ENCODE peak calls at places on chromosomes 1 and 21, in ten cellular contexts. W is IMR-90; D is thoracic aorta; I is fibroblast of villous mesenchyme; G is activated naive CD4-positive, alpha-beta T cell; O is EL; P is activated T-helper 2 cell treated with anti-CD3 and anti-CD28 coated beads, Interferon-gamma antibody, Interleukin-2, Interleukin-4, amounts not matched to agents 10 μg/mL and 5 μg/mL and 100 μg/mL, durations not matched to agents 14 hours and 24 hours and 36 hours; H is activated T-helper 1 cell treated with anti-CD3 and anti-CD28 coated beads, Interleukin-12 subunit alpha, Interleukin-12 subunit beta, Interleukin-2, Interleukin-4 antibody, amounts not matched to agents 30 ng/mL and 10 ng/mL and 1 ng/mL, durations not matched to agents 14 hours and 24 hours and 36 hours; R is left lung; N is left ventricle myocardium inferior. F is an unnamed sample.

GRCh38 chr1:224106568-224107281 is 7.2 kb upstream of the FBXO28 start:
- DNase-seq in W (peak), D (no peak), I (peak), G (no peak), O (peak), P (no peak), H (no peak), R (no peak), N (no peak), F (peak)

GRCh38 chr1:237431448-237431847 is 389.5 kb downstream of the RYR2 start:
- DNase-seq in W (no peak), D (no peak), I (no peak), G (no peak), O (no peak), P (no peak), H (no peak), R (no peak), N (no peak), F (no peak)

GRCh38 chr1:22330092-22330762 is 121.4 kb upstream of the ZBTB40 start:
- DNase-seq in W (no peak), D (no peak), I (no peak), G (no peak), O (no peak), P (no peak), H (no peak), R (no peak), N (no peak), F (no peak)

GRCh38 chr1:184465489-184466146 is 78.8 kb downstream of the C1orf21 start:
- DNase-seq in W (no peak), D (no peak), I (peak), G (no peak), O (peak), P (no peak), H (no peak), R (peak), N (no peak), F (no peak)

GRCh38 chr1:111474106-111474505 is 322 bp downstream of the C1orf162 start:
- DNase-seq in W (no peak), D (no peak), I (no peak), G (no peak), O (no peak), P (no peak), H (no peak), R (no peak), N (no peak), F (no peak)

GRCh38 chr1:98749152-98749756 is 87.7 kb downstream of the SNX7 start:
- DNase-seq in W (peak), D (no peak), I (peak), G (no peak), O (peak), P (no peak), H (no peak), R (no peak), N (no peak), F (no peak)

GRCh38 chr1:192610114-192610958 is 25.6 kb upstream of the RGS13 start:
- DNase-seq in W (peak), D (no peak), I (peak), G (no peak), O (peak), P (no peak), H (no peak), R (no peak), N (no peak), F (no peak)

GRCh38 chr1:111219466-111220286 is 7.8 kb upstream of the CHI3L2 start:
- DNase-seq in W (no peak), D (no peak), I (no peak), G (no peak), O (no peak), P (no peak), H (no peak), R (no peak), N (no peak), F (no peak)

GRCh38 chr1:156704930-156705320 is 458 bp downstream of the CRABP2 start:
- DNase-seq in W (peak), D (peak), I (peak), G (no peak), O (peak), P (no peak), H (no peak), R (no peak), N (peak), F (no peak)

GRCh38 chr1:52423771-52424170 is 19.4 kb downstream of the PRPF38A start:
- DNase-seq in W (no peak), D (no peak), I (no peak), G (peak), O (no peak), P (peak), H (peak), R (no peak), N (no peak), F (no peak)

GRCh38 chr21:44890961-44891541 is 17.6 kb upstream of the PTTG1IP start:
- DNase-seq in W (no peak), D (no peak), I (no peak), G (no peak), O (no peak), P (no peak), H (no peak), R (peak), N (no peak), F (no peak)

GRCh38 chr1:53303175-53303574 is 24.7 kb downstream of the LRP8 start:
- DNase-seq in W (no peak), D (no peak), I (no peak), G (no peak), O (no peak), P (no peak), H (no peak), R (no peak), N (no peak), F (no peak)

GRCh38 chr1:199784127-199784526 is 243.4 kb upstream of the NR5A2 start:
- DNase-seq in W (peak), D (no peak), I (peak), G (no peak), O (peak), P (no peak), H (no peak), R (no peak), N (no peak), F (no peak)

GRCh38 chr1:40161888-40162397 is 756 bp downstream of the RLF start:
- DNase-seq in W (peak), D (no peak), I (no peak), G (no peak), O (no peak), P (no peak), H (no peak), R (no peak), N (no peak), F (no peak)

GRCh38 chr21:45403825-45404725 is 890 bp upstream of the COL18A1 start:
- DNase-seq in W (peak), D (peak), I (peak), G (no peak), O (peak), P (no peak), H (no peak), R (peak), N (peak), F (peak)

GRCh38 chr21:37800496-37801061 is 115.7 kb downstream of the KCNJ6 start:
- DNase-seq in W (peak), D (no peak), I (peak), G (no peak), O (no peak), P (no peak), H (no peak), R (no peak), N (no peak), F (no peak)

GRCh38 chr1:24641646-24642151 is 1.4 kb upstream of the SRRM1 start:
- DNase-seq in W (peak), D (no peak), I (peak), G (peak), O (peak), P (no peak), H (no peak), R (peak), N (peak), F (no peak)

GRCh38 chr1:5271264-5271663 is 616.9 kb downstream of the AJAP1 start:
- DNase-seq in W (no peak), D (no peak), I (no peak), G (no peak), O (no peak), P (no peak), H (no peak), R (no peak), N (no peak), F (no peak)

GRCh38 chr21:32256226-32256625 is 22.6 kb downstream of the MIS18A start:
- DNase-seq in W (no peak), D (no peak), I (no peak), G (no peak), O (no peak), P (no peak), H (no peak), R (no peak), N (no peak), F (no peak)

GRCh38 chr1:214506972-214507431 is 44.4 kb downstream of the PTPN14 start:
- DNase-seq in W (no peak), D (no peak), I (no peak), G (no peak), O (no peak), P (no peak), H (no peak), R (no peak), N (no peak), F (no peak)

GRCh38 chr1:54273837-54274192 is 73.8 kb downstream of the MRPL37 start:
- DNase-seq in W (no peak), D (no peak), I (peak), G (no peak), O (peak), P (no peak), H (no peak), R (peak), N (peak), F (no peak)

GRCh38 chr1:39900662-39901485 is 843 bp downstream of the MYCL start:
- DNase-seq in W (peak), D (no peak), I (peak), G (no peak), O (peak), P (no peak), H (peak), R (peak), N (peak), F (no peak)

GRCh38 chr1:182120411-182121258 is 59.1 kb upstream of the ZNF648 start:
- DNase-seq in W (no peak), D (no peak), I (peak), G (no peak), O (no peak), P (no peak), H (no peak), R (no peak), N (peak), F (no peak)

GRCh38 chr21:45888361-45889009 is 93.1 kb upstream of the COL6A1 start:
- DNase-seq in W (no peak), D (no peak), I (no peak), G (no peak), O (no peak), P (no peak), H (no peak), R (peak), N (no peak), F (no peak)

GRCh38 chr1:212967767-212968166 is 17.4 kb downstream of the VASH2 start:
- DNase-seq in W (peak), D (no peak), I (peak), G (no peak), O (peak), P (no peak), H (no peak), R (no peak), N (no peak), F (no peak)

GRCh38 chr1:6273380-6273891 is 12.5 kb upstream of the GPR153 start:
- DNase-seq in W (peak), D (no peak), I (peak), G (no peak), O (peak), P (no peak), H (no peak), R (no peak), N (no peak), F (no peak)

GRCh38 chr1:175599212-175599681 is 144.1 kb downstream of the TNR start:
- DNase-seq in W (no peak), D (no peak), I (no peak), G (no peak), O (no peak), P (no peak), H (no peak), R (no peak), N (no peak), F (no peak)

GRCh38 chr1:198387587-198387986 is 152.9 kb downstream of the ATP6V1G3 start:
- DNase-seq in W (peak), D (no peak), I (no peak), G (no peak), O (peak), P (no peak), H (no peak), R (no peak), N (no peak), F (no peak)

GRCh38 chr1:78237364-78237916 is 191.7 kb downstream of the GIPC2 start:
- DNase-seq in W (no peak), D (no peak), I (no peak), G (no peak), O (no peak), P (no peak), H (no peak), R (no peak), N (no peak), F (no peak)